ENCODE peak calls at places on chromosomes 3 and 15, in nine cellular contexts. A is mucosa of descending colon, P is body of pancreas, V is GM12864, C is endodermal cell, O is brain microvascular endothelial cell, S is hepatocyte, D is tibial artery, B is glutamatergic neuron. M is an unnamed sample.

GRCh38 chr3:60652829-60653228 is 598.4 kb downstream of the FHIT start:
- DNase-seq in C (no peak), V (no peak), P (no peak), A (no peak), D (no peak), B (no peak), S (no peak), O (no peak), M (no peak)

GRCh38 chr3:169966086-169966950 is at the start of gene SEC62:
- DNase-seq in P (peak; percentile 94), O (peak; percentile 90), B (peak; percentile 98), S (peak; percentile 97), C (peak; percentile 98), V (peak; percentile 83), D (peak; percentile 96), A (peak; percentile 96), M (peak; percentile 94)

GRCh38 chr3:139934557-139935070 is 371 bp upstream of the CLSTN2 start:
- DNase-seq in V (no peak), D (no peak), A (peak; percentile 48), B (peak; percentile 85), C (peak; percentile 95), P (peak; percentile 64), S (peak; percentile 81), O (peak; percentile 55), M (no peak)

GRCh38 chr3:177800565-177800964 is 603.3 kb upstream of the TBL1XR1 start:
- DNase-seq in D (no peak), A (no peak), C (no peak), O (no peak), B (no peak), P (no peak), V (no peak), S (no peak), M (no peak)

GRCh38 chr3:169390310-169390731 is 273.2 kb downstream of the MECOM start:
- DNase-seq in S (peak; percentile 17), P (peak; percentile 30), O (no peak), V (peak; percentile 5), A (no peak), D (no peak), B (no peak), C (no peak), M (no peak)

GRCh38 chr3:12990781-12991480 is 82.3 kb downstream of the IQSEC1 start:
- DNase-seq in A (no peak), P (no peak), V (no peak), D (no peak), S (peak; percentile 48), O (peak; percentile 67), B (no peak), C (peak; percentile 42), M (no peak)

GRCh38 chr3:166864473-166865467 is 515.3 kb downstream of the ZBBX start:
- DNase-seq in O (no peak), V (no peak), A (peak; percentile 35), P (no peak), B (no peak), D (no peak), S (no peak), C (no peak), M (no peak)

GRCh38 chr3:8357859-8358258 is 143.8 kb upstream of the LMCD1 start:
- DNase-seq in A (no peak), C (no peak), S (no peak), B (no peak), O (no peak), V (no peak), P (no peak), D (no peak), M (no peak)

GRCh38 chr15:48112242-48112641 is 8.5 kb upstream of the SLC24A5 start:
- DNase-seq in O (no peak), P (peak; percentile 40), V (no peak), S (peak; percentile 46), A (no peak), C (peak; percentile 88), B (peak; percentile 26), D (no peak), M (no peak)

GRCh38 chr3:50491023-50491422 is 12.4 kb downstream of the CACNA2D2 start:
- DNase-seq in D (no peak), C (no peak), A (no peak), P (no peak), B (no peak), S (no peak), V (no peak), O (no peak), M (no peak)

GRCh38 chr3:50493623-50494022 is 9.8 kb downstream of the CACNA2D2 start:
- DNase-seq in V (no peak), D (no peak), C (no peak), P (no peak), S (no peak), B (no peak), A (no peak), O (no peak), M (no peak)

GRCh38 chr3:50493086-50493485 is 10.3 kb downstream of the CACNA2D2 start:
- DNase-seq in V (no peak), S (no peak), A (no peak), C (no peak), B (no peak), O (no peak), P (no peak), D (no peak), M (no peak)

GRCh38 chr3:50494136-50494535 is 9.3 kb downstream of the CACNA2D2 start:
- DNase-seq in O (no peak), P (no peak), C (no peak), D (no peak), V (no peak), A (no peak), B (no peak), S (no peak), M (no peak)

DNA sequence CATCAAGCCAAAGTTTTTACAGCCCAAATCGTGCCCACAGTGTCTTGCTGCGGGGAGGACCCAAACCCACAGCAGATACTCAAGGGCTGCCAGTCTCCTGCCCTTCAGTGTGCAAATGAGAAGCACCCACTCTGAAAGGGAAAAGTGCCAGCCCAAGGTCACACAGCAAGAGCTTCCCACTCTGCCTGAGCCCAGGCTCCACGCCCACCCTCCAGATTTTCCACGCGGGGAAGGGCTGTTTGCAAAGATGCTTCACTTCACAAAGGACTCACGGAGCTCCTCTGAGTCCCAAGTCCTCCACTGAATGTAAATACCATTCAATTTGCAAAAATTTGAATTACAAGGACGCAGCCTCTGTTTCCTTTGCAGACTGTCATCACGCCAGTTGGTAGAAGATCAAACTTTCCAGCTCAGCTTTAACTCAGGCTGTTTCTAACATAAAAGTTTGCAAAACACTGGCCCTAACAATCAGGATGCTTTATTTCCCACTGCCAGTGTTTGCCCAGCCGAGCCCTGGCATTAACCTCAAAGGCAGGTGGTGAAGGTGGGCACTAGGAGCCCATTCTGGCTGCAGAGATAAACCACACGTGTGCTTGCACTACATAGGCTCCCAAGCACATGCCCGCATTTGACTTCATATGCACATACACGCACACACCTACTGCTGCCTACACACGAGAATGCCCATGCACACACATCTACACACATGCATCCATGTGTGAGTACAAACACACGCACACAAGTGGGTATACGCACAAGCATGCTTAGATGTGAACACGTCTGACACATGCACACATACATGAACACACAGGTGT is 7.6 kb downstream of the CACNA2D2 start:
- DNase-seq in O (no peak), A (no peak), C (no peak), B (no peak), V (no peak), D (no peak), P (no peak), S (no peak), M (no peak)
- TF ChIP-seq CTCF in O (no peak), A (no peak), C (no peak), B (no peak), V (no peak), D (no peak), P (no peak), S (no peak), M (no peak)

DNA sequence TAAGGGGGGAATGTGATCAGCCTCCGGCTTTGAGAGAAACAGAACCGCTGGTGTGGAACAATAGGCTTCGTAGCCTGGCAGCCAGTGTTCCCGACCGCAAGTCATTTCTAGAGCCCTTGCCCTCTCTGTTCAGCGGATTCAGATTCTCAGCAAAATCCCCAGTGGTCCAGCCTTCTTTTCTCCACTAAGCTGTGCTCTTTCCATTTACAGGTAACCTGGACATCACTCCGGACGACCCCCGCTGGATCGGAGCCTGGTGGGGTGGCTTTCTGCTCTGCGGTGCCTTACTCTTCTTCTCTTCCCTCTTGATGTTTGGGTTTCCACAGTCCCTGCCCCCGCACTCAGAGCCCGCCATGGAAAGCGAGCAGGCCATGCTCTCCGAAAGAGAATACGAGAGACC is 250.6 kb downstream of the SLCO3A1 start:
- DNase-seq in A (no peak), S (no peak), O (no peak), B (no peak), V (no peak), C (no peak), D (no peak), P (no peak), M (no peak)
- TF ChIP-seq CTCF in A (no peak), S (no peak), O (no peak), B (no peak), V (no peak), C (peak; percentile 30), D (no peak), P (no peak), M (no peak)

DNA sequence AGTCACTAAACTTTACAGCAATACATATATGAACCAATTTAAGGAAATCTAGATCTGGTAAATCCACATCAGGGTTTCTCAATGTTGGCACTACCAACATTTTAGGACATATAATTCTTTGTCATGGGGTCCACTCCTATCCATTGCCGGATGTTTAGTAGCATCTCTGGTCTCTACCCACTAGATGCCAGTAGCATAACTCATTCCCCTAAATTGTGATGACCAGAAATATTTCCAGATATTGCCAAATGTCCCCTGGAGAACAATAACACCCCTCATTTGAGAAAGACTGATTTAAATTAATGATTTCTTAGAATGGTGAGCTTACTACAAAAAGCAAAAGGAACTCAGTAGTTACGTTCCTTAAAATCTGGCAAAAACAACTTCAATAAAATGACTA is 23.1 kb upstream of the ANKRD28 start:
- DNase-seq in C (no peak), P (no peak), B (no peak), O (no peak), V (no peak), A (no peak), S (no peak), D (no peak), M (no peak)
- TF ChIP-seq CTCF in C (no peak), P (no peak), B (no peak), O (peak; percentile 26), V (no peak), A (no peak), S (no peak), D (no peak), M (no peak)

DNA sequence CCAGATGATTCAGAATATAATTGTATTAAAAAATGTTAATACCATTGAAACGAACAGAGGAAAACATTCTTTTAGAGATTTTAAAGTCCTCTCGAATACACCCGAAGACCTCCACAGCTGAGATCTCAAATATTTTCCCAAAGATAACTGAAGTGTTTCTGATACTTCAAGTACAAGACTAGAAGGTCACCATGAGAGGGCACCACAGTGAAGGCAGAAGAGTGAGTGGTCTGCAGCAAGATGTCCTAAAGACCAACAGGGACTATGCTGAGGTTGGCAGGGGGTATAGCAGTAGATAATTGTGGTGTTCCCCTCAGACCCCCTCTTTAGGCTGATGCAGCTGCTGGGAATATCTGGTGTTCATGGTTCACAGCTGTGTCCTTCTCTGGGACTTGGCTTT is 156.5 kb downstream of the PDCD6IP start:
- DNase-seq in D (no peak), S (no peak), A (no peak), O (peak; percentile 19), V (no peak), P (no peak), C (peak; percentile 71), B (no peak), M (no peak)
- TF ChIP-seq CTCF in D (no peak), S (no peak), A (no peak), O (no peak), V (peak; percentile 42), P (no peak), C (peak; percentile 75), B (no peak), M (no peak)

M was measured in activated B cell treated with CpG ODN at 0.5 μM for 24 hours.